ENCODE peak calls at places on chromosomes 13 and 19, in four cellular contexts. R, Z, I and B are unnamed samples.

GRCh38 chr19:30862876-30863275 is 486.4 kb downstream of the TSHZ3 start:
- DNase-seq in R (no peak), Z (no peak), I (no peak), B (no peak)

GRCh38 chr13:114339779-114340534 is 25.7 kb downstream of the CHAMP1 start:
- DNase-seq in R (no peak), Z (peak), I (peak), B (peak)

GRCh38 chr19:14035706-14036105 is 4.1 kb downstream of the IL27RA start:
- DNase-seq in R (peak), Z (no peak), I (no peak), B (no peak)

GRCh38 chr13:113034451-113035208 is 65.6 kb downstream of the MCF2L start:
- DNase-seq in R (peak), Z (no peak), I (peak), B (peak)

GRCh38 chr19:12656899-12657571 is 9.5 kb downstream of the MAN2B1 start:
- DNase-seq in R (no peak), Z (no peak), I (no peak), B (no peak)

GRCh38 chr19:53991224-53992113 is at the start of gene CACNG6:
- DNase-seq in R (no peak), Z (no peak), I (no peak), B (peak)

GRCh38 chr13:110128546-110128945 is 178.4 kb downstream of the COL4A1 start:
- DNase-seq in R (no peak), Z (no peak), I (no peak), B (no peak)

GRCh38 chr19:46387713-46388130 is 25.6 kb downstream of the CCDC8 start:
- DNase-seq in R (no peak), Z (no peak), I (no peak), B (no peak)

GRCh38 chr19:45087531-45087930 is 5.4 kb upstream of the PPP1R37 start:
- DNase-seq in R (no peak), Z (peak), I (no peak), B (no peak)

GRCh38 chr19:13764821-13765394 is 586 bp downstream of the MRI1 start:
- DNase-seq in R (no peak), Z (no peak), I (no peak), B (no peak)

GRCh38 chr13:85549819-85550218 is 249.4 kb downstream of the SLITRK6 start:
- DNase-seq in R (no peak), Z (no peak), I (no peak), B (no peak)

GRCh38 chr13:46475586-46475991 is 77.4 kb upstream of the LRCH1 start:
- DNase-seq in R (peak), Z (no peak), I (no peak), B (no peak)

GRCh38 chr13:110509478-110509926 is 52.0 kb downstream of the RAB20 start:
- DNase-seq in R (no peak), Z (no peak), I (peak), B (no peak)

GRCh38 chr19:7468840-7469239 is 20.0 kb downstream of the PEX11G start:
- DNase-seq in R (no peak), Z (no peak), I (no peak), B (no peak)

GRCh38 chr19:45781282-45782161 is 768 bp downstream of the DMPK start:
- DNase-seq in R (no peak), Z (no peak), I (no peak), B (no peak)

GRCh38 chr13:45374917-45375316 is 33.9 kb upstream of the TPT1 start:
- DNase-seq in R (peak), Z (no peak), I (peak), B (no peak)

GRCh38 chr13:45339867-45340266 is 1.1 kb downstream of the TPT1 start:
- DNase-seq in R (no peak), Z (no peak), I (no peak), B (no peak)

GRCh38 chr13:75769141-75769905 is 133.2 kb downstream of the LMO7 start:
- DNase-seq in R (no peak), Z (no peak), I (no peak), B (no peak)

GRCh38 chr13:110696776-110697175 is 9.1 kb downstream of the CARS2 start:
- DNase-seq in R (no peak), Z (no peak), I (no peak), B (no peak)

GRCh38 chr13:110820311-110820710 is 94.6 kb downstream of the ANKRD10 start:
- DNase-seq in R (no peak), Z (no peak), I (no peak), B (no peak)

GRCh38 chr19:6730153-6730804 is 7.1 kb downstream of the GPR108 start:
- DNase-seq in R (no peak), Z (no peak), I (no peak), B (no peak)

DNA sequence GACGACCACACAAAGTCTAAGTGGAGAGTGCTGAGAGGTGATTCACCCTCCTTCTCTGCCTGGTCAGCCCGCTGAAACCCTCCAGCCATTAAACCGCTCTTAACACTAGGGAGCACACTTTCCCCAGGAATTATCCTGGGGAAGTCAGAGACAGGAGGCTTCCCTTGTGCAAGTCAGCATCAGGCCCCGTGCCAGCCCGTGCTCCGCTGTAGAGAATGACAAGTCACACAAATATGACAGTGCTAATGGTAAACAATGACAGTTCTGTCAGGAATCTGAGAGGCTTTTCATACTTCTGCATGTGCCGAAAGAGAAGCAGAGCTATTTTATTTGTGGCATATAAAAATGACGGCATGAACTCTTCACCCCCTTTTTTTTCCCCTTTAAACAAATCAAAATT is 816.9 kb upstream of the SLC10A2 start:
- DNase-seq in R (peak), Z (no peak), I (peak), B (peak)
- TF ChIP-seq CTCF in R (peak), Z (no peak), I (peak), B (peak)

GRCh38 chr13:104137416-104137815 is 1071.2 kb upstream of the SLC10A2 start:
- DNase-seq in R (no peak), Z (no peak), I (no peak), B (no peak)

GRCh38 chr13:104132849-104133248 is 1066.6 kb upstream of the SLC10A2 start:
- DNase-seq in R (no peak), Z (no peak), I (no peak), B (no peak)
- TF ChIP-seq CTCF in R (no peak), Z (no peak), I (no peak), B (no peak)

GRCh38 chr13:27622102-27622820 is 569 bp downstream of the POLR1D start:
- DNase-seq in R (no peak), Z (no peak), I (peak), B (peak)
- TF ChIP-seq CTCF in R (peak), Z (no peak), I (peak), B (peak)

GRCh38 chr19:17942181-17942580 is 9.4 kb downstream of the CCDC124 start:
- DNase-seq in R (no peak), Z (no peak), I (no peak), B (no peak)
- TF ChIP-seq CTCF in R (no peak), Z (no peak), I (no peak), B (no peak)

GRCh38 chr19:796692-797527 is at the start of gene PTBP1:
- DNase-seq in R (peak), Z (peak), I (peak), B (peak)
- TF ChIP-seq CTCF in R (no peak), Z (no peak), I (no peak), B (no peak)

GRCh38 chr19:42857544-42857867 is 22.0 kb downstream of the PSG1 start:
- DNase-seq in R (no peak), Z (no peak), I (no peak), B (no peak)
- TF ChIP-seq CTCF in R (no peak), Z (no peak), I (no peak), B (no peak)

DNA sequence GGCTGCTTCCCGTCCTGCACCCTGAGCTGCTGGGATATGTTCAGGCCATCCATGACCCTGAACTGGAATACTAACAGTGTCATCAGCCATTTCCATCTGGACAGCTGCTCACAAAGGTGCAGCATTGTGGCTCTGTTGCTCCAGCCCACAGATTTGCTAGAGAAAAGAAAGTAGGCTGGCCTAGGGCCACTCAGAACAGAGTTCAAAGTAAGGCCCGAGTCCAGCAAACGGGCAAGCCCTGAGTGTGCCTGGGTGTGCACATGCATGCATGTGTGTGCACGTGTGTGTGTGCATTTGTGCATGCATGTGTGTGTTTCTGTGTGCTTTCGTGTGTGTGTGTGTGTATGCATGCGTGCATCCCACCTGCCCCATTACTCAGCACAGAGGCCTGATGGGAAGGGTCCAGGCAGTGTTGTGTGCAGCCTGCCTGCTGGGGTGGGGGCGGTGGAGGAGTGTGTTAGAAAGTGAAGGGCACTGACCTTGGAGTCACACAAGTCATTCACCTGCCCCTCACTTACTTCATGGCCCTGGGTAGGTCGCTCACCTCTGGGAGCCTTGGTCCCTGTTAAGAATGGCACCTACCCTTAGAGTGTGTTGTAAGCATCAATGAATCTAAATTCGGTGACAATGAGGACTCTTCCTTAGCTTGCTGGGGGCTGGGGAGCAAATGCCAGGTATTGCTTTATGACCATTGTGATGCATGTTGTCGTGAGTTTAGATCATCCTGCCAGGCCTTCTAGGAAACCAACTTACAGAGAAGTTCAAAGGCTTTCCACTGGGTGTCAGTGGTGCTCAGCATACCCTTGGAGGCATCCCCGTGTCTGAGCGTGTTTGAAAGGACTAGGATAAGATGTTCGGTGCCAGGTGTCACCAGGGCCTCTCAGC is 53.2 kb downstream of the GPR12 start:
- DNase-seq in R (peak), Z (no peak), I (peak), B (peak)
- TF ChIP-seq CTCF in R (peak), Z (peak), I (peak), B (peak)